ENCODE peak calls at places on chromosomes 5 and 9, in nine cellular contexts. W is lung microvascular endothelial cell; E is activated effector memory CD4-positive, alpha-beta T cell treated with Interleukin-2 at 50 U/mL for 16 hours; J is PC-9; S is T-helper 1 cell; T is ELR; F is nephron progenitor cell; K is fibroblast of lung; O is central memory CD8-positive, alpha-beta T cell. A is an unnamed sample.

GRCh38 chr9:23769307-23769935 is 56.6 kb downstream of the ELAVL2 start:
- DNase-seq in S (no peak), J (peak; percentile 68), E (no peak), K (peak; percentile 96), W (no peak), F (no peak), T (peak; percentile 49), O (no peak), A (peak; percentile 64)

GRCh38 chr9:96487949-96488348 is 38.0 kb downstream of the HABP4 start:
- DNase-seq in J (no peak), K (no peak), W (no peak), T (no peak), E (no peak), F (no peak), O (no peak), S (no peak), A (no peak)

GRCh38 chr9:93308676-93309075 is 124.7 kb downstream of the WNK2 start:
- DNase-seq in O (no peak), S (no peak), F (no peak), K (no peak), E (no peak), J (no peak), T (no peak), W (no peak), A (no peak)

GRCh38 chr9:116461632-116462031 is 225.5 kb upstream of the TRIM32 start:
- DNase-seq in K (no peak), W (no peak), T (no peak), F (no peak), J (no peak), O (no peak), S (no peak), E (no peak), A (no peak)

GRCh38 chr9:35675204-35675603 is 1.5 kb downstream of the CA9 start:
- DNase-seq in O (no peak), K (no peak), S (no peak), E (no peak), W (no peak), J (no peak), T (no peak), F (no peak), A (no peak)

GRCh38 chr9:36189978-36190377 is 743 bp upstream of the CLTA start:
- DNase-seq in S (no peak), E (no peak), W (peak; percentile 50), T (peak; percentile 37), F (no peak), O (no peak), K (no peak), J (no peak), A (peak; percentile 11)

GRCh38 chr5:176418251-176418650 is 1.9 kb upstream of the CLTB start:
- DNase-seq in O (no peak), W (peak; percentile 50), J (peak; percentile 98), T (peak; percentile 32), F (no peak), S (no peak), K (peak; percentile 55), E (no peak), A (no peak)

GRCh38 chr5:61790678-61791077 is 458.6 kb downstream of the ZSWIM6 start:
- DNase-seq in T (peak; percentile 2), K (no peak), S (no peak), O (no peak), W (no peak), F (no peak), J (no peak), E (no peak), A (no peak)

GRCh38 chr5:10275991-10276390 is 25.9 kb downstream of the CCT5 start:
- DNase-seq in O (no peak), J (no peak), S (no peak), F (no peak), K (no peak), E (no peak), W (no peak), T (no peak), A (no peak)

GRCh38 chr9:17063535-17064135 is 71.2 kb upstream of the CNTLN start:
- DNase-seq in T (peak; percentile 77), W (peak; percentile 69), J (no peak), K (peak; percentile 48), F (peak; percentile 37), S (no peak), E (no peak), O (no peak), A (peak; percentile 1)

GRCh38 chr9:111598730-111599091 is 736 bp downstream of the PTGR1 start:
- DNase-seq in E (no peak), W (peak; percentile 37), O (no peak), T (peak; percentile 56), F (peak; percentile 10), J (no peak), S (no peak), K (peak; percentile 44), A (no peak)

GRCh38 chr5:167049771-167050567 is 1241.5 kb upstream of the WWC1 start:
- DNase-seq in K (no peak), F (no peak), E (no peak), S (no peak), W (no peak), T (no peak), J (no peak), O (no peak), A (no peak)

GRCh38 chr5:172293745-172294342 is 10.3 kb upstream of the UBTD2 start:
- DNase-seq in S (no peak), K (no peak), E (no peak), J (no peak), O (no peak), T (no peak), W (no peak), F (no peak), A (peak; percentile 16)

GRCh38 chr5:96252596-96252995 is 180.5 kb downstream of the PCSK1 start:
- DNase-seq in O (no peak), W (peak; percentile 41), F (no peak), S (no peak), J (no peak), E (no peak), T (peak; percentile 64), K (peak; percentile 47), A (no peak)

GRCh38 chr9:125172351-125172750 is 17.3 kb downstream of the PPP6C start:
- DNase-seq in K (peak; percentile 34), T (peak; percentile 27), W (peak; percentile 71), E (no peak), O (no peak), J (no peak), F (no peak), S (no peak), A (no peak)

GRCh38 chr5:168114444-168115017 is 176.9 kb upstream of the WWC1 start:
- DNase-seq in J (peak; percentile 50), S (peak; percentile 11), W (no peak), O (no peak), E (peak; percentile 7), K (peak; percentile 40), T (peak; percentile 46), F (peak; percentile 59), A (peak; percentile 43)

GRCh38 chr5:119382167-119382566 is 26.3 kb downstream of the TNFAIP8 start:
- DNase-seq in O (no peak), F (no peak), J (no peak), E (no peak), K (peak; percentile 20), S (no peak), T (peak; percentile 58), W (no peak), A (no peak)

GRCh38 chr5:132773601-132774355 is 3.3 kb downstream of the SEPTIN8 start:
- DNase-seq in J (no peak), O (no peak), S (no peak), E (no peak), F (no peak), K (no peak), W (no peak), T (no peak), A (no peak)

GRCh38 chr9:131627846-131628820 is 82.8 kb downstream of the PRRT1B start:
- DNase-seq in O (peak; percentile 59), F (no peak), J (no peak), E (peak; percentile 39), K (peak; percentile 95), W (no peak), S (peak; percentile 54), T (no peak), A (peak; percentile 74)

GRCh38 chr5:168578506-168579205 is 512 bp downstream of the PANK3 start:
- DNase-seq in J (no peak), F (no peak), S (no peak), W (no peak), E (peak; percentile 3), O (no peak), T (peak; percentile 69), K (no peak), A (peak; percentile 89)

GRCh38 chr9:116096853-116097252 is 56.7 kb upstream of the PAPPA start:
- DNase-seq in O (no peak), J (no peak), E (no peak), S (no peak), T (no peak), K (peak; percentile 10), F (no peak), W (no peak), A (no peak)

GRCh38 chr5:77718934-77719610 is 57.1 kb downstream of the TBCA start:
- DNase-seq in O (no peak), T (no peak), J (no peak), F (no peak), K (no peak), S (no peak), W (no peak), E (no peak), A (no peak)

GRCh38 chr5:57063773-57064172 is 110.1 kb upstream of the GPBP1 start:
- DNase-seq in S (no peak), F (no peak), E (no peak), O (no peak), J (no peak), W (no peak), T (no peak), K (no peak), A (no peak)

GRCh38 chr5:98163796-98164493 is 609.5 kb upstream of the RGMB start:
- DNase-seq in O (no peak), T (no peak), E (no peak), J (no peak), K (no peak), W (peak; percentile 38), F (no peak), S (no peak), A (no peak)

GRCh38 chr9:129838707-129839259 is 3.5 kb downstream of the USP20 start:
- DNase-seq in J (peak; percentile 56), K (peak; percentile 93), S (no peak), W (peak; percentile 91), F (no peak), E (no peak), O (no peak), T (peak; percentile 98), A (no peak)

GRCh38 chr9:129884220-129885017 is 49.2 kb downstream of the USP20 start:
- DNase-seq in J (peak; percentile 78), K (peak; percentile 77), T (peak; percentile 91), W (peak; percentile 67), O (peak; percentile 92), E (peak; percentile 95), S (peak; percentile 94), F (peak; percentile 93), A (peak; percentile 64)

GRCh38 chr5:122022966-122023365 is 55.1 kb downstream of the LOX start:
- DNase-seq in W (no peak), T (no peak), K (no peak), S (no peak), O (no peak), J (no peak), E (no peak), F (no peak), A (no peak)

GRCh38 chr9:90868555-90868954 is 66.9 kb downstream of the SYK start:
- DNase-seq in S (no peak), W (no peak), O (no peak), T (no peak), E (no peak), J (no peak), F (no peak), K (no peak), A (no peak)

GRCh38 chr9:129235041-129235930 is 57.2 kb upstream of the IER5L start:
- DNase-seq in T (no peak), K (no peak), E (no peak), J (no peak), S (no peak), O (no peak), W (no peak), F (no peak), A (no peak)

GRCh38 chr9:13904746-13905145 is 409.2 kb downstream of the NFIB start:
- DNase-seq in F (no peak), W (no peak), O (no peak), E (no peak), T (no peak), J (no peak), K (peak; percentile 52), S (no peak), A (peak; percentile 14)

GRCh38 chr5:91132552-91132951 is 250.6 kb downstream of the ARRDC3 start:
- DNase-seq in W (peak; percentile 86), O (no peak), K (no peak), E (no peak), J (no peak), T (no peak), F (no peak), S (no peak), A (no peak)